ENCODE peak calls at places on chromosome X, in ten cellular contexts. One of them, this sample, is unnamed.

GRCh38 chrX:155068165-155068564 is 2.8 kb downstream of the CMC4 start:
- DNase-seq in dorsolateral prefrontal cortex: no peak
- DNase-seq in omental fat pad: no peak
- DNase-seq in Panc1: no peak
- DNase-seq in pancreas: no peak
- DNase-seq in sigmoid colon: no peak
- DNase-seq in left ventricle myocardium inferior: no peak
- DNase-seq in tibial artery: no peak
- DNase-seq in progenitor cell of endocrine pancreas: no peak
- DNase-seq in Calu3: no peak
- DNase-seq in this sample: no peak

GRCh38 chrX:139203681-139204575 is 326.6 kb upstream of the F9 start:
- DNase-seq in pancreas: no peak
- DNase-seq in dorsolateral prefrontal cortex: no peak
- DNase-seq in omental fat pad: no peak
- DNase-seq in Panc1: no peak
- DNase-seq in left ventricle myocardium inferior: no peak
- DNase-seq in sigmoid colon: no peak
- DNase-seq in Calu3: no peak
- DNase-seq in progenitor cell of endocrine pancreas: peak; percentile 41
- DNase-seq in tibial artery: no peak
- DNase-seq in this sample: no peak

GRCh38 chrX:129996120-129996519 is 13.7 kb downstream of the BCORL1 start:
- DNase-seq in progenitor cell of endocrine pancreas: no peak
- DNase-seq in tibial artery: no peak
- DNase-seq in Panc1: no peak
- DNase-seq in left ventricle myocardium inferior: no peak
- DNase-seq in omental fat pad: no peak
- DNase-seq in Calu3: no peak
- DNase-seq in sigmoid colon: no peak
- DNase-seq in dorsolateral prefrontal cortex: no peak
- DNase-seq in pancreas: no peak
- DNase-seq in this sample: no peak

GRCh38 chrX:42797646-42798045 is 19.7 kb upstream of the PPP1R2C start:
- DNase-seq in Calu3: peak; percentile 6
- DNase-seq in pancreas: no peak
- DNase-seq in dorsolateral prefrontal cortex: no peak
- DNase-seq in left ventricle myocardium inferior: no peak
- DNase-seq in Panc1: no peak
- DNase-seq in tibial artery: no peak
- DNase-seq in omental fat pad: no peak
- DNase-seq in progenitor cell of endocrine pancreas: no peak
- DNase-seq in sigmoid colon: no peak
- DNase-seq in this sample: no peak

GRCh38 chrX:153633607-153634180 is 13.3 kb upstream of the DUSP9 start:
- DNase-seq in sigmoid colon: peak; percentile 38
- DNase-seq in Calu3: no peak
- DNase-seq in pancreas: no peak
- DNase-seq in tibial artery: no peak
- DNase-seq in progenitor cell of endocrine pancreas: no peak
- DNase-seq in omental fat pad: no peak
- DNase-seq in dorsolateral prefrontal cortex: no peak
- DNase-seq in Panc1: no peak
- DNase-seq in left ventricle myocardium inferior: no peak
- DNase-seq in this sample: no peak

GRCh38 chrX:8010105-8010504 is 82.9 kb upstream of the PNPLA4 start:
- DNase-seq in sigmoid colon: no peak
- DNase-seq in Calu3: no peak
- DNase-seq in progenitor cell of endocrine pancreas: no peak
- DNase-seq in omental fat pad: no peak
- DNase-seq in tibial artery: no peak
- DNase-seq in left ventricle myocardium inferior: no peak
- DNase-seq in Panc1: no peak
- DNase-seq in dorsolateral prefrontal cortex: no peak
- DNase-seq in pancreas: no peak
- DNase-seq in this sample: no peak

GRCh38 chrX:107845625-107846024 is 20.0 kb downstream of the MID2 start:
- DNase-seq in left ventricle myocardium inferior: no peak
- DNase-seq in Panc1: no peak
- DNase-seq in Calu3: no peak
- DNase-seq in omental fat pad: no peak
- DNase-seq in progenitor cell of endocrine pancreas: no peak
- DNase-seq in sigmoid colon: no peak
- DNase-seq in dorsolateral prefrontal cortex: no peak
- DNase-seq in tibial artery: no peak
- DNase-seq in pancreas: no peak
- DNase-seq in this sample: no peak

GRCh38 chrX:153862369-153863250 is 23.4 kb downstream of the L1CAM start:
- DNase-seq in Calu3: no peak
- DNase-seq in sigmoid colon: no peak
- DNase-seq in pancreas: no peak
- DNase-seq in dorsolateral prefrontal cortex: no peak
- DNase-seq in left ventricle myocardium inferior: no peak
- DNase-seq in tibial artery: no peak
- DNase-seq in Panc1: no peak
- DNase-seq in progenitor cell of endocrine pancreas: no peak
- DNase-seq in omental fat pad: no peak
- DNase-seq in this sample: no peak

GRCh38 chrX:41518127-41518840 is 71.1 kb downstream of the NYX start:
- DNase-seq in sigmoid colon: no peak
- DNase-seq in dorsolateral prefrontal cortex: no peak
- DNase-seq in Panc1: no peak
- DNase-seq in pancreas: no peak
- DNase-seq in tibial artery: no peak
- DNase-seq in omental fat pad: no peak
- DNase-seq in progenitor cell of endocrine pancreas: no peak
- DNase-seq in Calu3: no peak
- DNase-seq in left ventricle myocardium inferior: no peak
- DNase-seq in this sample: no peak

GRCh38 chrX:116961872-116962582 is 499.3 kb upstream of the CT83 start:
- DNase-seq in progenitor cell of endocrine pancreas: no peak
- DNase-seq in left ventricle myocardium inferior: no peak
- DNase-seq in pancreas: no peak
- DNase-seq in tibial artery: no peak
- DNase-seq in Panc1: no peak
- DNase-seq in omental fat pad: no peak
- DNase-seq in dorsolateral prefrontal cortex: no peak
- DNase-seq in Calu3: no peak
- DNase-seq in sigmoid colon: no peak
- DNase-seq in this sample: peak; percentile 2

GRCh38 chrX:72705814-72706213 is 8.3 kb downstream of the PHKA1 start:
- DNase-seq in tibial artery: no peak
- DNase-seq in Calu3: no peak
- DNase-seq in pancreas: no peak
- DNase-seq in left ventricle myocardium inferior: no peak
- DNase-seq in dorsolateral prefrontal cortex: no peak
- DNase-seq in sigmoid colon: no peak
- DNase-seq in Panc1: no peak
- DNase-seq in omental fat pad: no peak
- DNase-seq in progenitor cell of endocrine pancreas: no peak
- DNase-seq in this sample: no peak

GRCh38 chrX:18574591-18574990 is 97.3 kb downstream of the RS1 start:
- DNase-seq in progenitor cell of endocrine pancreas: no peak
- DNase-seq in omental fat pad: no peak
- DNase-seq in pancreas: no peak
- DNase-seq in Panc1: no peak
- DNase-seq in tibial artery: peak; percentile 38
- DNase-seq in sigmoid colon: peak; percentile 63
- DNase-seq in dorsolateral prefrontal cortex: no peak
- DNase-seq in left ventricle myocardium inferior: peak; percentile 22
- DNase-seq in Calu3: peak; percentile 11
- DNase-seq in this sample: no peak

GRCh38 chrX:123203772-123204171 is 19.7 kb downstream of the GRIA3 start:
- DNase-seq in dorsolateral prefrontal cortex: no peak
- DNase-seq in Calu3: no peak
- DNase-seq in left ventricle myocardium inferior: no peak
- DNase-seq in pancreas: no peak
- DNase-seq in tibial artery: no peak
- DNase-seq in omental fat pad: no peak
- DNase-seq in sigmoid colon: no peak
- DNase-seq in Panc1: no peak
- DNase-seq in progenitor cell of endocrine pancreas: no peak
- DNase-seq in this sample: no peak
- TF ChIP-seq CTCF in dorsolateral prefrontal cortex: peak; percentile 18
- TF ChIP-seq CTCF in Calu3: no peak
- TF ChIP-seq CTCF in left ventricle myocardium inferior: no peak
- TF ChIP-seq CTCF in pancreas: no peak
- TF ChIP-seq CTCF in tibial artery: no peak
- TF ChIP-seq CTCF in omental fat pad: no peak
- TF ChIP-seq CTCF in sigmoid colon: no peak
- TF ChIP-seq CTCF in Panc1: peak; percentile 24
- TF ChIP-seq CTCF in progenitor cell of endocrine pancreas: peak; percentile 15
- TF ChIP-seq CTCF in this sample: no peak

DNA sequence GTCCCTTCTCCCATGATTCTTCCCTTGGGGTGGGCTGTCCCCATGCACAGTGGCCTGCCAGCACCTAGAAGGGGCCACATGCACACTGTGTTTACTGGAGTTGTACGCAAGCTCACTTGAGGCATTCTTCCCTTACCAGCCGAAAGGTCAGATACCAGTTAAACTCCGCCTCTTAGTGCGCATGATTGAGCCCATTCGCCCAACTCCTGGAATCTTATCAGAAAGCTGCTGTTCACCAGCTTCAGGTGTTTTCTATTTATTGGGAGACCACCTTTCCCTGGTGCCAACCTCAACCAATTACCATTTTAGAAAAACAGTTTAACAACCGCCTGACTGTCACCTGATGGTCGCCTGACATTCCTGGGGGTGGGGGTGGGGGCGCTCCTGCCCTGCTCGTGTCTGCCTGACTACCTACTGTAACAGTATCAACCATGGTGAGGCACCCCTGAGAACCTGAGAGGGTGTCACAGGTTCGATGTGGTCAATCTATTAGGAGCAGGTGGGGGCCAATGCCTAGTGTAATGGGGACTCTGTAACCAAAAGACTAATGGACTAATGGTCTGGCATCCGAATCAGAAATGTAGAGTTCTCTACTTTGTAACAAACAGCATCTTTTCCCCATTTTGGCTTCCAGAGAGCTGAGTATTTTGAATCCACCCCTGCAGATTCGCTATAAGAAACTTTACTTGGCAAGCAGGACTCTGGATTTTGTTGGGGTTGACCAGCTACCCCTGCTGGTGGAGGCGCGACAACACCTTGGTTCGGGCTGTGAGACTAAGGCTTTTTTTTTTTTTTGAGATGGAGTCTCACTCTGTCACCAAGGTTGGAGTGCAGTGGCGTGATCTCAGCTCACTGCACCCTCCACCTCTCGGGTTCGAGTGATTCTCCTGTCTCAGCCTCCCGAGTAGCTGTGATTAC is 58.3 kb upstream of the ZNF157 start:
- DNase-seq in left ventricle myocardium inferior: no peak
- DNase-seq in tibial artery: peak; percentile 19
- DNase-seq in progenitor cell of endocrine pancreas: no peak
- DNase-seq in Panc1: peak; percentile 36
- DNase-seq in Calu3: peak; percentile 70
- DNase-seq in omental fat pad: no peak
- DNase-seq in sigmoid colon: peak; percentile 69
- DNase-seq in pancreas: peak; percentile 43
- DNase-seq in dorsolateral prefrontal cortex: no peak
- DNase-seq in this sample: no peak
- TF ChIP-seq CTCF in left ventricle myocardium inferior: peak; percentile 34
- TF ChIP-seq CTCF in tibial artery: no peak
- TF ChIP-seq CTCF in progenitor cell of endocrine pancreas: peak; percentile 46
- TF ChIP-seq CTCF in Panc1: peak; percentile 84
- TF ChIP-seq CTCF in Calu3: peak; percentile 55
- TF ChIP-seq CTCF in omental fat pad: no peak
- TF ChIP-seq CTCF in sigmoid colon: no peak
- TF ChIP-seq CTCF in pancreas: peak; percentile 13
- TF ChIP-seq CTCF in dorsolateral prefrontal cortex: peak; percentile 26
- TF ChIP-seq CTCF in this sample: peak; percentile 39

DNA sequence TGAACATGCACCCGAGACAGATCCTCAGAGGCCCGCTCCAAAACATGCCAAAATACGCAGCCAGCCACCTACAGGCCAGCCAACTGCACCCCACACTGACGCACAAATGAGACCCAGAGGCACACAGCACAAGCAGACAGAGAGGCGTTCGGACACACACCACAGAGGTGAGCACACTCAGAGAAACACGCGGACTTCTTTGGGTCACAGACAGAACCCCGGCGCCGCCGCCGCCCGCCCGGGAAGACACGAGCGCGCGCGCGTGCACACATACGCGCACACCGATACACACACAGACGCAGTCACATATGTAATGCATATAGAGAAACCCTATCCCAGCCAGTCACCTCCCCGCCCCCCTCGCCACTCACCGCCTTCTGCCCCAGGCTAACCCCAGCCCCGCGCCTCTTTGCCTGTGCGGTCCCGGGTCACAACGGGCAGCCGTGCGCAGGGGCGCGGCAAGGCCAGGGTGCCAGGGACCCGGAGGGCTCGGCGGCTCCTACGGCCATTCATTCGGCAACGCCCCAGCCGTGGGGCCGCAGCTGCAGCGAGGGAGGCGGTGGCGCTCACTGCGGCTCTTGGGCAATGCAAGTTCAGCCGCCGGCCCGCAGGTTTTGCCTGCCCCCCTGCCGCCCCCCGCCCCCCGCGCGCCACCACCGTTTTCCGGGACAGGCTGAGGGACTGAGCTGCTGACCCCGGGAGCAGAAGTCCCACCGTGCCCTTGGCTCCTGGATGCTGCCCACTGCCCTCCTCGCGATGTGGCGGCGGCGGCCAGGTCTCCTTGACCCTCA is 532 bp downstream of the SEPTIN6 start:
- DNase-seq in Panc1: no peak
- DNase-seq in omental fat pad: no peak
- DNase-seq in progenitor cell of endocrine pancreas: peak; percentile 17
- DNase-seq in dorsolateral prefrontal cortex: peak; percentile 33
- DNase-seq in sigmoid colon: peak; percentile 82
- DNase-seq in pancreas: no peak
- DNase-seq in left ventricle myocardium inferior: peak; percentile 28
- DNase-seq in tibial artery: no peak
- DNase-seq in Calu3: peak; percentile 21
- DNase-seq in this sample: no peak
- TF ChIP-seq CTCF in Panc1: no peak
- TF ChIP-seq CTCF in omental fat pad: no peak
- TF ChIP-seq CTCF in progenitor cell of endocrine pancreas: peak; percentile 16
- TF ChIP-seq CTCF in dorsolateral prefrontal cortex: no peak
- TF ChIP-seq CTCF in sigmoid colon: no peak
- TF ChIP-seq CTCF in pancreas: no peak
- TF ChIP-seq CTCF in left ventricle myocardium inferior: no peak
- TF ChIP-seq CTCF in tibial artery: no peak
- TF ChIP-seq CTCF in Calu3: no peak
- TF ChIP-seq CTCF in this sample: no peak

DNA sequence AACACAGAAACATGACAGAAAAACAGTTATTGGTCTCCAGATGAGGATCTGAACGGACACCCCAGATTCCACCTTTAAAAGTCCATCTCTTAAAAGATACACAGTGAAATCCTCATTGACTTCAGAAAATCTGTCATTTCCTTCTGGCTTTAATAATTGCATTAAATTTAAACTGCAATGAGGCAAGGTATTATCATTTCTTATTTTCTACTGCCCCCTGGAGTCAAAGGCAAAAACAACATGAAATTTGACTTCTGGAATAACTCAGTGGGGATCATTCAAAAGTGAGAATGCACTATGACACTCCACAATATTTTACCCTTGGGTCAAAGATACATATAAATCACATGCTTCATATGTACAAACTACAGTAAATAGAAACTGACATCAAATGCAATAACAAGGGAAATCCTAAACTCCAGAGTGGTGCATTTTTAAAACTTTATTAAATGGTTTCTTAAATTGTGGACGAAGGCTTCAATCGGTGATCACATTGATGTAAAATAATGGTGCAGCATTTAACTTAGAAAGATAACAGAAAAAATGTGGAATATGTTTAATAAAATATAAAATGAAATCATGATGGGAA is 56.4 kb upstream of the SPANXN1 start:
- DNase-seq in left ventricle myocardium inferior: no peak
- DNase-seq in sigmoid colon: no peak
- DNase-seq in dorsolateral prefrontal cortex: no peak
- DNase-seq in pancreas: no peak
- DNase-seq in Calu3: no peak
- DNase-seq in tibial artery: no peak
- DNase-seq in omental fat pad: no peak
- DNase-seq in Panc1: no peak
- DNase-seq in progenitor cell of endocrine pancreas: no peak
- DNase-seq in this sample: no peak
- TF ChIP-seq CTCF in left ventricle myocardium inferior: peak; percentile 35
- TF ChIP-seq CTCF in sigmoid colon: no peak
- TF ChIP-seq CTCF in dorsolateral prefrontal cortex: peak; percentile 59
- TF ChIP-seq CTCF in pancreas: no peak
- TF ChIP-seq CTCF in Calu3: no peak
- TF ChIP-seq CTCF in tibial artery: peak; percentile 29
- TF ChIP-seq CTCF in omental fat pad: no peak
- TF ChIP-seq CTCF in Panc1: peak; percentile 52
- TF ChIP-seq CTCF in progenitor cell of endocrine pancreas: peak; percentile 52
- TF ChIP-seq CTCF in this sample: peak; percentile 31